ENCODE peak calls at places on chromosomes 2 and 18, in nine cellular contexts. G is hepatocyte, J is keratinocyte, Q is mucosa of descending colon, H is heart left ventricle, D is AG09309, K is colonic mucosa, R is WERI-Rb-1, U is Peyer's patch. E is an unnamed sample.

GRCh38 chr2:179543361-179543901 is 278.8 kb upstream of the SESTD1 start:
- DNase-seq in J (no peak), R (peak), U (no peak), K (no peak), D (peak), G (no peak), H (no peak), Q (no peak), E (peak)

GRCh38 chr2:238765590-238765989 is 82.3 kb upstream of the TWIST2 start:
- DNase-seq in U (no peak), H (no peak), R (no peak), G (no peak), J (no peak), D (no peak), K (no peak), Q (no peak), E (no peak)

GRCh38 chr2:37500031-37500430 is 155.6 kb downstream of the QPCT start:
- DNase-seq in Q (no peak), U (no peak), R (no peak), G (no peak), J (no peak), D (no peak), H (no peak), K (no peak), E (no peak)

GRCh38 chr2:32342811-32343210 is 14.0 kb upstream of the BIRC6 start:
- DNase-seq in G (no peak), Q (no peak), K (no peak), D (no peak), H (no peak), J (no peak), U (no peak), R (no peak), E (no peak)

GRCh38 chr2:118687201-118687600 is 160.2 kb downstream of the EN1 start:
- DNase-seq in Q (no peak), J (no peak), K (no peak), H (no peak), R (no peak), G (no peak), D (no peak), U (no peak), E (no peak)

GRCh38 chr18:13797157-13797611 is 26.8 kb upstream of the MC5R start:
- DNase-seq in Q (no peak), U (no peak), H (no peak), K (no peak), R (no peak), G (no peak), J (no peak), D (no peak), E (no peak)

GRCh38 chr2:128304715-128305554 is 13.7 kb downstream of the HS6ST1 start:
- DNase-seq in H (peak), J (peak), G (peak), U (no peak), R (peak), K (no peak), Q (peak), D (peak), E (peak)

GRCh38 chr2:126750506-126750905 is 94.5 kb downstream of the GYPC start:
- DNase-seq in U (no peak), K (no peak), J (no peak), R (no peak), D (no peak), Q (no peak), G (no peak), H (no peak), E (no peak)

GRCh38 chr2:141555876-141556470 is 574.8 kb downstream of the LRP1B start:
- DNase-seq in K (no peak), Q (no peak), D (no peak), U (no peak), J (no peak), G (no peak), H (no peak), R (no peak), E (no peak)

GRCh38 chr2:9365498-9366019 is 57.8 kb downstream of the ITGB1BP1 start:
- DNase-seq in J (no peak), G (no peak), Q (no peak), K (no peak), D (no peak), H (no peak), U (no peak), R (no peak), E (no peak)

GRCh38 chr2:162318280-162319222 is at the start of gene IFIH1:
- DNase-seq in R (peak), G (peak), U (peak), H (peak), D (peak), Q (peak), J (peak), K (peak), E (peak)
- TF ChIP-seq CTCF in R (peak), G (peak), U (no peak), H (peak), D (peak), Q (peak), J (peak), K (no peak), E (peak)

GRCh38 chr2:189579585-189579984 is 1.0 kb downstream of the SLC40A1 start:
- DNase-seq in J (no peak), G (peak), D (no peak), R (no peak), H (no peak), Q (no peak), U (no peak), K (no peak), E (no peak)

GRCh38 chr2:189577108-189577507 is 3.5 kb downstream of the SLC40A1 start:
- DNase-seq in R (no peak), H (no peak), J (no peak), D (no peak), G (no peak), K (no peak), U (no peak), Q (no peak), E (no peak)

GRCh38 chr2:189574793-189575475 is 5.7 kb downstream of the SLC40A1 start:
- DNase-seq in G (peak), H (no peak), K (no peak), Q (no peak), J (no peak), U (no peak), D (no peak), R (no peak), E (no peak)

GRCh38 chr2:189578272-189578671 is 2.3 kb downstream of the SLC40A1 start:
- DNase-seq in D (no peak), H (no peak), R (no peak), K (no peak), J (no peak), G (no peak), U (no peak), Q (no peak), E (no peak)

DNA sequence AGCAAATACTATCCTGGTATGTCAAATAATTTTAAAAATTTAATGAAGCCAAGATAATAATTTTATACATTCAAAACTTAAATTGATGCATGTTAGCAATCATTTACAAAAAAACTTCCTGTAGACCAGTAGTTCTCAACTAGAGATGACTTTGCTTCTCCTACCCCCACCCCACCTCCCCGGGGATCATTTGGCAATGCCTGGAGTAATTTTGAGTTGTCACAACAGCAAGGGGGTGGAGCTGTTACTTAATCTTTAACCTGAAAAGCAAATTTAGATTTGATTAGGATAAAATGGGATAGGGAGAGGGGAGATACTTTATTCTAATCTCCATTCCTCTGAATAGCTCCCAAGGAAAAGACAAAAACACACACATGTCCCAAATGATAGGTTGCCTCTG is 4.2 kb downstream of the SLC40A1 start:
- DNase-seq in H (peak), J (no peak), K (no peak), R (no peak), D (no peak), Q (no peak), G (no peak), U (no peak), E (no peak)
- H3K4me3 ChIP-seq in H (peak), J (no peak), K (no peak), R (no peak), D (no peak), Q (no peak), G (no peak), U (no peak), E (no peak)

DNA sequence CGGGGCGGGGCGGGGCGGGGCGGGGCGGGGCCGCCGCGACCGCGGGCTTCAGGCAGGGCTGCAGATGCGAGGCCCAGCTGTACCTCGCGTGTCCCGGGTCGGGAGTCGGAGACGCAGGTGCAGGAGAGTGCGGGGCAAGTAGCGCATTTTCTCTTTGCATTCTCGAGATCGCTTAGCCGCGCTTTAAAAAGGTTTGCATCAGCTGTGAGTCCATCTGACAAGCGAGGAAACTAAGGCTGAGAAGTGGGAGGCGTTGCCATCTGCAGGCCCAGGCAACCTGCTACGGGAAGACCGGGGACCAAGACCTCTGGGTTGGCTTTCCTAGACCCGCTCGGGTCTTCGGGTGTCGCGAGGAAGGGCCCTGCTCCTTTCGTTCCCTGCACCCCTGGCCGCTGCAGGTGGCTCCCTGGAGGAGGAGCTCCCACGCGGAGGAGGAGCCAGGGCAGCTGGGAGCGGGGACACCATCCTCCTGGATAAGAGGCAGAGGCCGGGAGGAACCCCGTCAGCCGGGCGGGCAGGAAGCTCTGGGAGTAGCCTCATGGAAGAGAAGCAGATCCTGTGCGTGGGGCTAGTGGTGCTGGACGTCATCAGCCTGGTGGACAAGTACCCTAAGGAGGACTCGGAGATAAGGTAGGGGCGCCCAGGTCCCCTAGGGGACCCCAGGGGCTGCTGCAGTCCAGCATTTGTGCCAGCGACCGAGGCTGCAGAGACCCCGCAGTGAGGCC is at the start of gene KHK:
- DNase-seq in J (no peak), R (peak), H (peak), D (no peak), U (no peak), K (peak), G (peak), Q (peak), E (no peak)
- TF ChIP-seq CTCF in J (no peak), R (no peak), H (no peak), D (no peak), U (no peak), K (peak), G (no peak), Q (no peak), E (no peak)

DNA sequence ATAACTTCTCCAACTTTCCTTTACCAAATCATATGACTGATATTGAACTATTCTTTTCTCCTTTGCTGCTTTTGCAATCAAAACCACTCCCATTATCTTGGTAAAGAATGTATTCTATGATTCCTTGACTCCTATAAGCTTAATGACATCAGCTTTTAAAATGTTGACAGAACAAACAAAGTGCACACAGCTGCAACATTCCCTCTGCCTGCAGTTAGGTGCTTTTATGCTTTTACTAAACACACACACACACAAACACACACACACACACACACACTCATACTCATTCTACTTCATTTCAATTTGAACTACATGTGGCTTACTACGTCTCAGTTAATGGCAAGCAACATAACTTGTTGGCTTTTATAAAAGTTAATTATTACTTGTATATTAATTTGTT is 946.6 kb downstream of the DPP10 start:
- DNase-seq in H (no peak), D (no peak), J (no peak), Q (no peak), G (peak), K (no peak), U (no peak), R (no peak), E (no peak)
- H3K4me3 ChIP-seq in H (no peak), D (no peak), J (no peak), Q (no peak), G (no peak), K (no peak), U (no peak), R (no peak), E (no peak)

DNA sequence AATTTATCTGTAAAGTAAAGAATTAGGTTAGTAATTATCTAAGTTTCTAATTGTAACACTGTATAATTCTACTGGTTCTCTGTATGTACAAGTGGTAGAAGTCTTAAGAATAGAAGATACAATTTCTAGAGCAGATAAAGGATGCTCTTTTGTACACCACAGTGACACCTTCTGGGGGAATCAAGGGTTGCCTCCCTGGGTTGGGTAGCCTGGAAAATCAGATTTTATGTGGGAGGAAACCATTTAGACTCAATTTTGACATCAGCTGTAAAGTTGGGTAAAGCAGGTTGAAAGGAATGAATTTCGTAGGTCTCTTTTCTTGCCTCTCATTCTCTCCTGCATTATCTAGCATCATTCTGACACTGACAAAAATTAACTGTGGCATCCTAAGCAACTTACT is 354.8 kb downstream of the DCC start:
- DNase-seq in Q (no peak), U (no peak), K (no peak), R (peak), D (no peak), H (no peak), G (peak), J (no peak), E (no peak)
- TF ChIP-seq CTCF in Q (no peak), U (no peak), K (peak), R (peak), D (peak), H (peak), G (peak), J (no peak), E (peak)

GRCh38 chr2:147860009-147860408 is 15.2 kb downstream of the ACVR2A start:
- DNase-seq in H (no peak), D (no peak), R (peak), J (no peak), K (no peak), G (no peak), Q (no peak), U (no peak), E (no peak)
- H3K4me3 ChIP-seq in H (no peak), D (no peak), R (no peak), J (no peak), K (no peak), G (no peak), Q (no peak), U (no peak), E (no peak)

DNA sequence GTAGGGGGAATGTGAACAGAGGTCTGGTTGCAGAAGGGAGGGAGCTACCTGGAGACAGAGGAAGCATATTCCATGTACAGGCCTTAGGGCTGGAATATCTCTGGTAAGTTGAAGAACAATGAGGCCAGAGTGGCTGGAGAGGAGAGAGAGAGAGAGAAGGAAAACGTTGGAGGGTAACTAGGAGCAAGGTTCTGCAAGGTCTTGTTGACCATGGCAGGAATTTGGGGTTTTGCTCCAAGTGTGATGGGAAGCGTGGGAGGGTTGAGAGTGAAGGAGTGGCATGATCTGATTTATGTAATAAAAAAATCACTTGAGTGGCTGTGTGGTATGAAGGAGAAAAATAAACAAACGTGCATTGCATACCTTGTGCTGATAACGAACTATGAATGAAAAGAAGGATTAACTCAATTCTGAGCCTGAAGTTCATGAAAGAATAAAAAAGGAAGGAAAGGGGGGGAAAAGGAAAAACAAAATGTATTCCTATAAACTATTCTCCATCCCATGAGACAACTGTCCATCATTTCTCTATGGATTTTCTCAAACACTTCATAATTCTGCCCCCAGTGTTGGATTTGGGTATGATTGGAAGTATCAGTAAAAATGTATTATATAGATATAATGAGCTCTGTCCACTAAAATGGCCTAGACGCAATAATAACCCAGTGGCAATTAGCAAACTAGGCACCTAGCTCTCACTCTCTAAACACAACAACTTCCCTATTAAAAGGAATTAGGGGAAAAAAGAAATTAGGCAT is 59.7 kb upstream of the PMAIP1 start:
- DNase-seq in H (no peak), D (no peak), Q (no peak), K (no peak), U (no peak), G (no peak), J (no peak), R (no peak), E (no peak)
- TF ChIP-seq CTCF in H (no peak), D (no peak), Q (no peak), K (no peak), U (no peak), G (no peak), J (peak), R (no peak), E (no peak)

DNA sequence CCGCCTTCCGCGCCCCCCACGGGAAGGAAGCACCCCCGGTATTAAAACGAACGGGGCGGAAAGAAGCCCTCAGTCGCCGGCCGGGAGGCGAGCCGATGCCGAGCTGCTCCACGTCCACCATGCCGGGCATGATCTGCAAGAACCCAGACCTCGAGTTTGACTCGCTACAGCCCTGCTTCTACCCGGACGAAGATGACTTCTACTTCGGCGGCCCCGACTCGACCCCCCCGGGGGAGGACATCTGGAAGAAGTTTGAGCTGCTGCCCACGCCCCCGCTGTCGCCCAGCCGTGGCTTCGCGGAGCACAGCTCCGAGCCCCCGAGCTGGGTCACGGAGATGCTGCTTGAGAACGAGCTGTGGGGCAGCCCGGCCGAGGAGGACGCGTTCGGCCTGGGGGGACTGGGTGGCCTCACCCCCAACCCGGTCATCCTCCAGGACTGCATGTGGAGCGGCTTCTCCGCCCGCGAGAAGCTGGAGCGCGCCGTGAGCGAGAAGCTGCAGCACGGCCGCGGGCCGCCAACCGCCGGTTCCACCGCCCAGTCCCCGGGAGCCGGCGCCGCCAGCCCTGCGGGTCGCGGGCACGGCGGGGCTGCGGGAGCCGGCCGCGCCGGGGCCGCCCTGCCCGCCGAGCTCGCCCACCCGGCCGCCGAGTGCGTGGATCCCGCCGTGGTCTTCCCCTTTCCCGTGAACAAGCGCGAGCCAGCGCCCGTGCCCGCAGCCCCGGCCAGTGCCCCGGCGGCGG is 1.8 kb downstream of the MYCN start:
- DNase-seq in K (peak), D (no peak), Q (peak), J (no peak), H (peak), U (no peak), G (peak), R (peak), E (no peak)
- H3K4me3 ChIP-seq in K (peak), D (no peak), Q (no peak), J (peak), H (peak), U (peak), G (peak), R (peak), E (no peak)

GRCh38 chr18:78777992-78778391 is 201.6 kb upstream of the SALL3 start:
- DNase-seq in R (no peak), D (no peak), Q (no peak), J (no peak), G (no peak), H (no peak), K (no peak), U (no peak), E (no peak)

GRCh38 chr18:78773819-78774218 is 205.8 kb upstream of the SALL3 start:
- DNase-seq in G (no peak), R (no peak), Q (no peak), K (no peak), J (no peak), D (no peak), U (no peak), H (no peak), E (no peak)

GRCh38 chr18:78774741-78775141 is 204.9 kb upstream of the SALL3 start:
- DNase-seq in J (no peak), K (no peak), R (no peak), Q (no peak), G (no peak), H (no peak), U (no peak), D (no peak), E (no peak)

GRCh38 chr18:78776706-78777105 is 202.9 kb upstream of the SALL3 start:
- DNase-seq in D (no peak), K (peak), H (no peak), R (peak), J (no peak), G (no peak), U (no peak), Q (peak), E (no peak)

DNA sequence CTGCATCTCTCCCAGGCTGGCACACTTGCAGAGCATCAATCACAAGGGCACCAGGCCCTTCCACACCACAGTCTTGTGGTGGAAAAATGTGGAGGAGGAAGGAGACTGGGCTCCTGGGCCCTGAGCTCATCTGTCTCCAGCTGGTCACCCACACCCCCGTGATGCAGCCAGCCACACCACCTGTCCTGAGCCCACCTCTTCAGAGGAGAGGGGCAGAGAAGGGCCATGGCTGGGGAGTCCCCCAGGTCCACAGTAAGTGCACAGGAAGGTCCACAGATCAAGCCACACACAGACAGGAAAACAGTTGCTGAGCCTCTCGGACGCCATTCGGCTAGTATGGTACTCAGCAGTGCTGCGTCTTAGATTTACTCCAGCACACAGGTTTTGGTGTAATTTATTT is 203.5 kb upstream of the SALL3 start:
- DNase-seq in H (no peak), D (no peak), U (no peak), R (peak), K (no peak), J (no peak), G (no peak), Q (no peak), E (no peak)
- TF ChIP-seq CTCF in H (no peak), D (no peak), U (no peak), R (no peak), K (no peak), J (no peak), G (no peak), Q (no peak), E (no peak)